ENCODE peak calls at places on chromosomes 11 and 22, in four cellular contexts. O, W, I and Y are unnamed samples.

GRCh38 chr11:22539851-22540376 is 85.7 kb downstream of the FANCF start:
- DNase-seq in O (no peak), I (peak), W (no peak), Y (no peak)

GRCh38 chr11:62544521-62545436 is 1.8 kb downstream of the AHNAK start:
- DNase-seq in W (no peak), O (peak), I (no peak), Y (no peak)

GRCh38 chr22:41320416-41321240 is 19.3 kb downstream of the ZC3H7B start:
- DNase-seq in I (no peak), W (no peak), O (no peak), Y (no peak)

GRCh38 chr22:19524170-19525115 is at the start of gene CLDN5:
- DNase-seq in O (peak), W (no peak), I (no peak), Y (peak)

GRCh38 chr11:43579171-43579918 is 101.2 kb upstream of the HSD17B12 start:
- DNase-seq in O (peak), I (no peak), W (no peak), Y (peak)

GRCh38 chr22:44701824-44702478 is at the start of gene PRR5:
- DNase-seq in O (peak), I (peak), W (no peak), Y (peak)

GRCh38 chr11:67029146-67029545 is 6.2 kb downstream of the SYT12 start:
- DNase-seq in O (no peak), I (no peak), W (no peak), Y (no peak)

GRCh38 chr22:45246060-45246985 is 5.6 kb upstream of the KIAA0930 start:
- DNase-seq in W (no peak), I (peak), O (no peak), Y (no peak)

GRCh38 chr11:1377231-1377780 is 12.4 kb upstream of the BRSK2 start:
- DNase-seq in I (no peak), W (no peak), O (no peak), Y (no peak)

GRCh38 chr11:71453911-71454304 is 905 bp downstream of the NADSYN1 start:
- DNase-seq in O (no peak), I (no peak), W (no peak), Y (no peak)

GRCh38 chr11:92685049-92685448 is 284.4 kb upstream of the MTNR1B start:
- DNase-seq in W (no peak), I (no peak), O (no peak), Y (no peak)

GRCh38 chr11:114790910-114791309 is 112.6 kb downstream of the NXPE2 start:
- DNase-seq in W (no peak), O (no peak), I (no peak), Y (no peak)

GRCh38 chr11:114785820-114786219 is 107.5 kb downstream of the NXPE2 start:
- DNase-seq in O (no peak), I (no peak), W (no peak), Y (no peak)

GRCh38 chr11:114782650-114783310 is 104.5 kb downstream of the NXPE2 start:
- DNase-seq in I (no peak), O (no peak), W (no peak), Y (no peak)

GRCh38 chr11:114783805-114784204 is 105.5 kb downstream of the NXPE2 start:
- DNase-seq in O (no peak), W (no peak), I (peak), Y (no peak)

GRCh38 chr11:114787126-114787525 is 108.8 kb downstream of the NXPE2 start:
- DNase-seq in W (no peak), I (no peak), O (no peak), Y (no peak)
- TF ChIP-seq CREM in W (no peak), I (no peak), O (no peak), Y (no peak)

DNA sequence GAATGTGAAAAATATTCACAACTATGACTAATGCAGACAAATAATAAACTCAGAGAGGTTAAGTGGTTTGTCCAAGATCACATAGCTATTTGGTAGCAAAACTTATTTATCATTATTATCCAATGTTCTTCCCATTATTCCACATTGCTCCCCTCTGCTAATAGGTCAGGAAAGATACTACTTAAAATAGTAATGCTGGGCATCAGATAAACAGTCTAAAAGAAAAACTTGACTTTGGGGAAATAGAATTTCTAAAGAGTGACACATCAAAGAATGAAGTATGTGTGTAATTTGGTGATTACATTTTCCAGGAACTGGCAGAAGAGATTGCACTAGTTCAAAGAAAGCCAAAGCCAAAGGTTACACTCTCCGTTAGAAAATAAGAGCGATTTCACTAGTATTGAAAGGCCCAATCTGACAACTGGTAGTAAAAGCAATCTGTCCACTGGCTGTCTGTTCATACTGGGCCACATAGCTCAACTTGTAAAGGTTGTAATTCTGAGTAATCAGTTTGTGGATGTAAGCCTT is 283.7 kb downstream of the TTC28 start:
- DNase-seq in O (no peak), W (no peak), I (peak), Y (no peak)
- TF ChIP-seq CREM in O (no peak), W (no peak), I (no peak), Y (no peak)

DNA sequence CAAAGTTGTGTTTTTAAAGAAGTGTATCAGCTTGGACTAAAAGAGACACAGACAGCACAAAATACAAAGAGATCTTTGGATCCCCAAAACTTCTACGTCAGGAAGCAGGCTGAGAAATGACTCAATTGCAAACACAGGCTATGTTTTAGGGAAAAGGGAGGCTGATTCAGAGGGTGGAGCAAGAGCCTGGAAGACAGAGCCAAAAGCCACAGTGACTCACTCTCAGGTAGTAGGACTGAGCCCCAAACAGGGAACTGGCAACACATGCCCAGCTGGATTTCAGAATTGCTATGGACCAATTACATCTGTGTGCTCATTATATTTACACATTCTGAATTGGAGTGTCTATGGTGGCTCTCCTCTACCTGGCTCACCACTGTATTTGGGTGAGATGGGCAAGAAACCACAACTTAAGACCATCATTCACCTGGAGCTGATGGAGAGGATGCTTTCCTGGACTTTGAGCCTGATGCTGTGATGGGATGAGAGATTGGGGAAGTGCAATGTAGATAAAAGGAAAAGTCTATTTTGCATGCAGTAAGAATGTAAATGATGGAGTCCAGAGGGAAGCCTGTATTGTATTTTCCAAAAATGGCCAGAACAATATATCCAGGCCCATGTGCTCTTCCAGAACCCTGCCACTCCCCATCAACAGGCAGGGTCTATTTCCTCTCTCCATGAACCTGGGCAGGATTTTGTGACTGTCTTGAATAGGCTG is 20.8 kb upstream of the LINC01488 start:
- DNase-seq in I (peak), W (no peak), O (no peak), Y (no peak)
- TF ChIP-seq CREM in I (no peak), W (no peak), O (no peak), Y (no peak)

GRCh38 chr11:120013325-120014250 is 124.3 kb downstream of the TRIM29 start:
- DNase-seq in O (peak), W (no peak), I (peak), Y (peak)
- TF ChIP-seq CREM in O (no peak), W (no peak), I (no peak), Y (no peak)

GRCh38 chr11:112903310-112903709 is 57.9 kb upstream of the NCAM1 start:
- DNase-seq in O (no peak), W (no peak), I (no peak), Y (no peak)
- TF ChIP-seq CREM in O (no peak), W (no peak), I (no peak), Y (no peak)